ENCODE peak calls at places on chromosomes 6 and 20, in nine cellular contexts. K is pancreas; G is tibial artery; J is activated T-helper 1 cell treated with anti-CD3 and anti-CD28 coated beads, Interleukin-12 subunit alpha, Interleukin-12 subunit beta, Interleukin-2, Interleukin-4 antibody, amounts not matched to agents 30 ng/mL and 10 ng/mL and 1 ng/mL, durations not matched to agents 14 hours and 24 hours and 36 hours; I is GM10248; M is ovary; U is iPS-NIHi11; H is stimulated activated CD8-positive, alpha-beta memory T cell treated with anti-CD3 and anti-CD28 coated beads, Interleukin-12 subunit alpha, Interleukin-12 subunit beta, amount 100 ng/mL, for 4 hours; F is stimulated activated naive B cell treated with anti-CD40 and anti-IgM and Interleukin-4, amounts not matched to agents 10 μg/mL and 1 μg/mL and 100 μg/mL, for 72 hours. N is an unnamed sample.

GRCh38 chr6:31901953-31902643 is at the start of gene ZBTB12:
- DNase-seq in K (peak), G (peak), H (peak), U (peak), I (peak), F (peak), M (peak), J (peak), N (peak)

GRCh38 chr6:46526607-46527006 is 35.4 kb upstream of the RCAN2 start:
- DNase-seq in U (no peak), G (no peak), I (no peak), J (no peak), F (no peak), M (no peak), K (no peak), H (no peak), N (no peak)

GRCh38 chr20:25741088-25741487 is 44.4 kb upstream of the ZNF337 start:
- DNase-seq in U (no peak), K (no peak), I (no peak), F (no peak), M (no peak), H (no peak), G (no peak), J (no peak), N (no peak)

GRCh38 chr6:158439255-158439654 is 120.6 kb upstream of the TMEM181 start:
- DNase-seq in F (peak), K (no peak), J (no peak), M (no peak), H (no peak), U (no peak), G (no peak), I (peak), N (no peak)

GRCh38 chr6:28750926-28751458 is 172.8 kb downstream of the TRIM27 start:
- DNase-seq in K (no peak), M (no peak), I (no peak), U (no peak), J (no peak), G (no peak), H (no peak), F (no peak), N (no peak)

GRCh38 chr6:12590901-12591300 is 125.7 kb upstream of the PHACTR1 start:
- DNase-seq in J (no peak), U (no peak), I (no peak), M (no peak), H (no peak), K (no peak), G (no peak), F (no peak), N (peak)

GRCh38 chr6:68778356-68779020 is 143.4 kb downstream of the ADGRB3 start:
- DNase-seq in M (no peak), H (no peak), I (peak), K (no peak), G (no peak), J (no peak), F (no peak), U (peak), N (peak)

GRCh38 chr20:61056627-61057312 is 195.3 kb upstream of the CDH4 start:
- DNase-seq in G (peak), J (no peak), M (no peak), H (no peak), I (no peak), F (no peak), K (no peak), U (no peak), N (no peak)

GRCh38 chr6:124901105-124901504 is 61.1 kb upstream of the RNF217 start:
- DNase-seq in I (no peak), F (no peak), G (no peak), K (no peak), J (no peak), M (no peak), U (no peak), H (no peak), N (peak)

GRCh38 chr6:22526753-22527152 is 42.6 kb upstream of the HDGFL1 start:
- DNase-seq in U (no peak), J (no peak), H (no peak), F (no peak), I (no peak), G (no peak), M (no peak), K (no peak), N (no peak)

GRCh38 chr6:133752129-133752528 is 136.8 kb upstream of the TCF21 start:
- DNase-seq in M (no peak), J (no peak), F (no peak), K (no peak), H (no peak), G (no peak), I (no peak), U (no peak), N (no peak)

GRCh38 chr6:163008626-163009025 is 280.9 kb downstream of the PACRG start:
- DNase-seq in J (no peak), M (no peak), K (no peak), G (no peak), U (no peak), I (no peak), H (no peak), F (no peak), N (no peak)

GRCh38 chr6:87575423-87575822 is 14.4 kb downstream of the RARS2 start:
- DNase-seq in G (no peak), I (no peak), J (no peak), F (no peak), H (no peak), U (no peak), K (no peak), M (no peak), N (no peak)

GRCh38 chr6:154446984-154447383 is 63.5 kb downstream of the CNKSR3 start:
- DNase-seq in H (no peak), U (no peak), K (no peak), F (no peak), M (no peak), G (no peak), J (no peak), I (no peak), N (no peak)

GRCh38 chr6:56026461-56027180 is 151.2 kb upstream of the BMP5 start:
- DNase-seq in H (no peak), I (no peak), K (no peak), G (no peak), U (no peak), M (no peak), J (no peak), F (no peak), N (no peak)

GRCh38 chr6:135182120-135182992 is 1.2 kb downstream of the MYB start:
- DNase-seq in J (peak), U (peak), F (peak), M (no peak), G (no peak), I (peak), K (peak), H (peak), N (no peak)

GRCh38 chr20:63529861-63530787 is 7.1 kb downstream of the PTK6 start:
- DNase-seq in J (no peak), G (no peak), F (no peak), K (peak), H (no peak), U (peak), M (no peak), I (no peak), N (no peak)

GRCh38 chr6:39273394-39273793 is 40.8 kb downstream of the KCNK17 start:
- DNase-seq in M (no peak), F (no peak), H (no peak), U (peak), I (no peak), G (no peak), J (no peak), K (no peak), N (peak)

GRCh38 chr6:162526960-162527359 is 200.6 kb downstream of the PRKN start:
- DNase-seq in I (no peak), M (no peak), K (no peak), J (no peak), H (no peak), F (no peak), G (no peak), U (no peak), N (no peak)

GRCh38 chr20:14055127-14055742 is 59.9 kb downstream of the MACROD2 start:
- DNase-seq in U (peak), I (peak), G (no peak), J (no peak), H (no peak), F (no peak), K (no peak), M (peak), N (peak)

GRCh38 chr20:24718696-24719095 is 230.4 kb upstream of the CST7 start:
- DNase-seq in U (peak), F (no peak), J (no peak), H (no peak), I (no peak), G (no peak), K (no peak), M (no peak), N (peak)

GRCh38 chr6:128598561-128598960 is 78.2 kb upstream of the PTPRK start:
- DNase-seq in F (no peak), G (no peak), I (no peak), J (no peak), M (no peak), H (no peak), K (no peak), U (no peak), N (no peak)

GRCh38 chr6:28351493-28351925 is 1.8 kb downstream of the ZKSCAN3 start:
- DNase-seq in U (no peak), M (no peak), K (no peak), G (no peak), F (no peak), I (no peak), J (no peak), H (no peak), N (no peak)

GRCh38 chr20:55424968-55425367 is 580.4 kb downstream of the CBLN4 start:
- DNase-seq in M (no peak), I (no peak), K (no peak), G (no peak), H (no peak), U (no peak), F (no peak), J (no peak), N (no peak)

GRCh38 chr6:14476793-14477531 is 359.4 kb downstream of the CD83 start:
- DNase-seq in F (no peak), I (no peak), G (no peak), J (no peak), K (no peak), U (no peak), H (no peak), M (peak), N (peak)

GRCh38 chr6:73579389-73579788 is 58.6 kb upstream of the EEF1A1 start:
- DNase-seq in M (peak), I (no peak), U (no peak), J (no peak), H (no peak), F (no peak), K (no peak), G (no peak), N (no peak)

GRCh38 chr6:137975058-137975940 is 108.2 kb downstream of the TNFAIP3 start:
- DNase-seq in U (no peak), I (peak), G (no peak), F (no peak), K (no peak), J (peak), M (no peak), H (no peak), N (peak)

GRCh38 chr6:119205911-119206617 is 127.6 kb upstream of the FAM184A start:
- DNase-seq in M (no peak), H (no peak), F (peak), G (no peak), J (no peak), I (peak), U (no peak), K (no peak), N (no peak)

GRCh38 chr20:5863040-5863811 is 87.1 kb downstream of the TRMT6 start:
- DNase-seq in H (no peak), G (no peak), F (no peak), K (peak), U (no peak), I (no peak), M (peak), J (no peak), N (peak)

GRCh38 chr6:151276112-151276745 is 36.5 kb downstream of the AKAP12 start:
- DNase-seq in K (no peak), F (no peak), I (no peak), J (no peak), G (peak), H (no peak), M (no peak), U (no peak), N (peak)

GRCh38 chr6:113385020-113385431 is 472.1 kb upstream of the MARCKS start:
- DNase-seq in G (no peak), M (no peak), F (no peak), J (no peak), U (no peak), H (no peak), I (no peak), K (no peak), N (no peak)